ENCODE peak calls at places on chromosome 3, in four cellular contexts. U is left ventricle myocardium inferior, S is HepG2, K is fibroblast of mammary gland. V is an unnamed sample.

GRCh38 chr3:45596290-45596791 is 1.8 kb downstream of the LIMD1 start:
- DNase-seq in K (no peak), S (no peak), U (no peak), V (peak)

GRCh38 chr3:5349343-5349742 is 161.8 kb downstream of the EDEM1 start:
- DNase-seq in S (no peak), K (peak), U (no peak), V (no peak)

GRCh38 chr3:9135930-9136525 is 113.4 kb downstream of the SRGAP3 start:
- DNase-seq in U (peak), K (no peak), S (no peak), V (no peak)

GRCh38 chr3:42638339-42638842 is 15.1 kb upstream of the ZBTB47 start:
- DNase-seq in K (no peak), S (no peak), U (no peak), V (no peak)

GRCh38 chr3:13112521-13113345 is 39.5 kb upstream of the IQSEC1 start:
- DNase-seq in K (no peak), S (no peak), U (peak), V (no peak)

GRCh38 chr3:160180581-160181216 is 44.5 kb upstream of the C3orf80 start:
- DNase-seq in K (peak), S (no peak), U (no peak), V (no peak)

GRCh38 chr3:161264771-161265343 is 43.7 kb downstream of the NMD3 start:
- DNase-seq in S (peak), K (no peak), U (no peak), V (no peak)

GRCh38 chr3:182682263-182683229 is 110.8 kb upstream of the ATP11B start:
- DNase-seq in U (peak), K (peak), S (peak), V (no peak)

GRCh38 chr3:11300970-11301369 is 28.8 kb downstream of the ATG7 start:
- DNase-seq in K (no peak), S (no peak), U (no peak), V (no peak)

GRCh38 chr3:111087924-111088469 is 16.4 kb downstream of the NECTIN3 start:
- DNase-seq in K (no peak), U (no peak), S (no peak), V (no peak)

GRCh38 chr3:102192575-102192974 is 242.2 kb upstream of the ZPLD1 start:
- DNase-seq in S (no peak), U (no peak), K (no peak), V (no peak)

GRCh38 chr3:42229942-42230688 is 35.9 kb downstream of the CCK start:
- DNase-seq in K (peak), U (no peak), S (peak), V (no peak)

GRCh38 chr3:190012784-190013183 is 107.9 kb downstream of the P3H2 start:
- DNase-seq in S (no peak), U (no peak), K (no peak), V (no peak)

GRCh38 chr3:152505926-152506325 is 237.2 kb downstream of the MBNL1 start:
- DNase-seq in K (no peak), S (no peak), U (no peak), V (no peak)

GRCh38 chr3:59769132-59769531 is 719.3 kb upstream of the CFAP20DC start:
- DNase-seq in U (no peak), S (no peak), K (no peak), V (no peak)

GRCh38 chr3:193974591-193974990 is 161.4 kb upstream of the HES1 start:
- DNase-seq in K (no peak), U (no peak), S (no peak), V (no peak)

GRCh38 chr3:105780114-105780513 is 88.7 kb downstream of the CBLB start:
- DNase-seq in S (no peak), U (no peak), K (peak), V (no peak)

GRCh38 chr3:183586477-183586876 is 31.0 kb upstream of the KLHL6 start:
- DNase-seq in K (no peak), U (no peak), S (no peak), V (no peak)

GRCh38 chr3:15977089-15977488 is 179.3 kb upstream of the ANKRD28 start:
- DNase-seq in K (no peak), U (no peak), S (no peak), V (no peak)

GRCh38 chr3:44439499-44440295 is 37.8 kb downstream of the ZNF445 start:
- DNase-seq in K (peak), S (peak), U (peak), V (peak)

GRCh38 chr3:45119824-45120614 is 26.2 kb downstream of the CDCP1 start:
- DNase-seq in K (peak), S (peak), U (no peak), V (no peak)

GRCh38 chr3:141276398-141276797 is 44.8 kb downstream of the PXYLP1 start:
- DNase-seq in K (no peak), S (no peak), U (no peak), V (no peak)

GRCh38 chr3:115996420-115997108 is 373.3 kb downstream of the GAP43 start:
- DNase-seq in S (no peak), U (no peak), K (no peak), V (no peak)

GRCh38 chr3:186879776-186880175 is 37.3 kb downstream of the ADIPOQ start:
- DNase-seq in S (no peak), K (no peak), U (no peak), V (no peak)

GRCh38 chr3:20043398-20043797 is 3.2 kb downstream of the KAT2B start:
- DNase-seq in U (peak), K (peak), S (no peak), V (peak)

GRCh38 chr3:99783009-99783573 is 34.6 kb upstream of the CMSS1 start:
- DNase-seq in S (no peak), K (peak), U (no peak), V (no peak)

GRCh38 chr3:174325834-174326705 is 533.1 kb upstream of the NAALADL2 start:
- DNase-seq in K (peak), U (no peak), S (no peak), V (no peak)

GRCh38 chr3:15345608-15346137 is 13.3 kb upstream of the SH3BP5 start:
- DNase-seq in K (no peak), U (no peak), S (no peak), V (no peak)

GRCh38 chr3:194397757-194398312 is 1.2 kb downstream of the GP5 start:
- DNase-seq in U (no peak), K (no peak), S (no peak), V (no peak)

GRCh38 chr3:13583251-13584180 is 34.6 kb downstream of the FBLN2 start:
- DNase-seq in S (no peak), U (no peak), K (no peak), V (peak)

DNA sequence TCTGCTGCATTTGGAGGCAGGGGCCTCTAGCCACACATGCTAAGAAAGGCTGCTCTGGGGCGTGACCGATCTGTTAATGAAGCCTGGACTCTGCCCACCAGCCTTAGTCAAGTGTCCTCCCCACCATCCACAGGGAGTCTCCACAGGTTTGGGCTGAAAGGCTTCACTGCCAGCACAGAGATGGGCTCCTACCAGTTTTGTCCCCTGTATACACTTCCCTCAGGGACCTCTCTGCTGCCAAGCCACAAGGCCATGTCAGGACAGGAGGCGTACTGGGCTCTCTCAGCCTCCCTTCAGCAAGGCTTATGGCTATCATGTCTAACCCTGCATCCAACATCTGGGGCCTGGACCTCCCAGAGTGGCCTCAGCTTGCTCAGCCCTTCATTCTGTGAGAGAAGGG is 23.5 kb downstream of the KIF9 start:
- DNase-seq in K (no peak), U (no peak), S (no peak), V (no peak)
- TF ChIP-seq CTCF in K (no peak), U (no peak), S (no peak), V (no peak)

GRCh38 chr3:66018047-66019033 is 20.4 kb downstream of the MAGI1 start:
- DNase-seq in K (no peak), S (no peak), U (no peak), V (no peak)
- TF ChIP-seq CTCF in K (no peak), S (no peak), U (no peak), V (no peak)

DNA sequence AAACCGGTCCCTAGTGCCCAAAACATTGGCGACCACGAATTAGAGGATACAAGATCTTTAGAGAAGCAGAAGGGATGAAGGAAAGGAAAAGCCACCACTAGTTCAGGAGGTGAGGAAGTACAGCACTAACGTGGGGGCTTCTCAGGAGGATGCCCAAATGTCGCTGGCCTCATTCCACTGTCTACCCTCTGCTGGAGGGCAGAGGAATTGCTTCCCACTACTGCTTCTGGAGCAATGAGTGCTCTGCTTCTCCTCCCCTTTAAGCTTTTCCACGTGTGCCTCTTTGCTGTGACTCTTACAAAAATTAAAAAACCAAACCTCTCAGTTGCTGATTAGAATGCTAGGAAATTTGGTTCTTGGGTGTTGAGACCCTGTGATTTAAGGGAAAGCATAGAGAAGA is 281.3 kb downstream of the CLSTN2 start:
- DNase-seq in S (no peak), K (peak), U (no peak), V (no peak)
- TF ChIP-seq CTCF in S (peak), K (peak), U (peak), V (peak)

GRCh38 chr3:84738101-84738500 is 220.7 kb upstream of the CADM2 start:
- DNase-seq in S (no peak), K (no peak), U (no peak), V (no peak)

DNA sequence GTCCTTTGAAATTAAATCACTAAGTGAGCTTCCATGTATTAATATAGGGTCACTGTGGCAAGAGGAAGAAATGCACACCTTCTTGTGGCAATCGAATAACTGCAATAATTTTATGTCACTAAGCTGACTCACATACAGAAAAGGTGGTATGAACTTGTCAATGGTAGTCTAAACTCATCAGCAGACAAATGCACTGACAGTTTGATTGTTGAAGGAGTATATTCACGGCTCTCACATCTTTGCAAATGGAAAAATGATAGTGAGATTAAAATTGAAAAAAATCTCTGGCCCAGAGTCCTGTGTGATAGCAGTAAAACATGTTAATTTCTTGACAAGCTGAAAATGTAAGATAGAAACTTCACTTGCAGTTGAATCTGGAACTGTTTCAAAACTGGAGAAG is 215.9 kb upstream of the CADM2 start:
- DNase-seq in U (no peak), K (no peak), S (no peak), V (no peak)
- TF ChIP-seq CTCF in U (no peak), K (no peak), S (no peak), V (no peak)

GRCh38 chr3:124281453-124282316 is 289.8 kb upstream of the ROPN1 start:
- DNase-seq in U (no peak), S (peak), K (peak), V (no peak)
- TF ChIP-seq CTCF in U (peak), S (peak), K (peak), V (no peak)

GRCh38 chr3:169509780-169510179 is 153.7 kb downstream of the MECOM start:
- DNase-seq in K (no peak), S (no peak), U (no peak), V (no peak)

GRCh38 chr3:169509359-169509758 is 154.2 kb downstream of the MECOM start:
- DNase-seq in K (no peak), S (no peak), U (no peak), V (no peak)

GRCh38 chr3:169501777-169502320 is 161.7 kb downstream of the MECOM start:
- DNase-seq in U (no peak), S (no peak), K (no peak), V (no peak)

GRCh38 chr3:169508426-169508825 is 155.1 kb downstream of the MECOM start:
- DNase-seq in U (no peak), K (no peak), S (no peak), V (no peak)

GRCh38 chr3:169505577-169506155 is 157.8 kb downstream of the MECOM start:
- DNase-seq in S (peak), U (no peak), K (no peak), V (no peak)
- TF ChIP-seq CTCF in S (peak), U (no peak), K (peak), V (no peak)

GRCh38 chr3:21486381-21486935 is 264.6 kb downstream of the ZNF385D start:
- DNase-seq in S (no peak), K (peak), U (no peak), V (no peak)

GRCh38 chr3:21487520-21487919 is 263.5 kb downstream of the ZNF385D start:
- DNase-seq in K (no peak), U (no peak), S (no peak), V (no peak)

DNA sequence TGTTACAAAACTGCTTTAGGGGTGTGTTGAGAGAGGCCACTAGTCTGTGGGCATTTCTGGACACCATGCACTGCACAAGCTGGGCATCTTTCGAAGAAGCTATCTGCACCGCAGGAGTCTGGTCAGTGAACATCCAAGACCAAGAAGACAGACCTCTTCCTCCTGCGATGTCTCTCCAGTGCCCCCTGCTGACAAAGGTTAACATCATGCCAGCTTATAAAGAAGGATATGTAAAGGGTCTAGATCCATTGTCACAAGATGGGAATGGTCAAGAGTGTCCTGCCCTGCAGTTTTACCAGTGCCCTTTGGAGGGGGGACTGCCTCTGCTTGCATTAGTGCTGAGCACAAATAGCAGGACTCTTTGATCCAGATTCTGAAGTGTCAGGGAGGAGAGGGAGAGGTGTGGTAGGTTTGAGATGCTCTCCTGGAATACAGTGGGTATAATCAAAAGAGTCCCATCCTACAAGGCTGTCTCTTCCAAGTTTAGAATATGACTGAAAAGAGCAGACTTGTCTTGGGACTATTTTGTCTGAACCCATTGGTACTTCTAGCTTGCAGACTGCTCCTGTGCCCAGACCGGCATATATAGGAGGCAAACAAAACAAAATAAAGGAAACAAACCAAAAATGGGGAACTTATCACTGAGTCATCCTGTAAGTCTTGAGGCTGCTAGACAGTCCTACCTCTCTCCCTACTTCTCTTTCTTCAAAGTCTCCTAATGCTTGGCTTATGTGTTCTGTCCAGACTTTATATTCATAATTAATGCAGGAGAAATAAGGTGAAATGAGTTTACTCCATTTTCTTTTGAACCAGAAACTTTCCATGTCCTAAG is 266.5 kb downstream of the ZNF385D start:
- DNase-seq in K (peak), U (peak), S (peak), V (no peak)
- TF ChIP-seq CTCF in K (peak), U (peak), S (peak), V (no peak)

DNA sequence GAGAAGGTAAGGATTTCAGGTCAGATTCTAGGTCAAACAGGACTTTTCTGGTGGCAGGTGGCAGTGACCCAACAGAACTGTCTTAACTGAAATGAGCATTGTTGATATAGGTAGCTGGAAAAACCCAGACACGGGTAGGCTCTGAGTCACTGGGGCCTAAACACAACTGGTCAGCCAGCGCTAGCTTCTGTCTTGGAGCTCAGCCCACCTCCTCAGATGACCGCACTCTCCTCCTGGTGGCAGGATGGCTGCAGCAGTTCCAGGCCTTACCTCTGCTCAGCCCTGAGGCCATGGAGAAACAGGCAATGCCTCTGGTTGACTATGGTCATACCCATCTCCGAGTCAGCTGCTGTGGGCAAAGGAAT is 61.1 kb upstream of the GATA2 start:
- DNase-seq in K (peak), S (peak), U (no peak), V (no peak)
- TF ChIP-seq CTCF in K (peak), S (no peak), U (no peak), V (no peak)